ENCODE peak calls at places on chromosomes 16 and 17, in four cellular contexts. F is lower lobe of right lung, A is adrenal gland, E is thoracic aorta. L is an unnamed sample. For H3K27me3, the result is how much of the 10 kb centered on the place peaks cover.

GRCh38 chr16:11202260-11203091 is 53.5 kb downstream of the SOCS1 start:
- DNase-seq in E (no peak), F (no peak), A (no peak), L (no peak)

GRCh38 chr17:17467021-17467420 is 9.8 kb upstream of the MED9 start:
- DNase-seq in F (no peak), A (no peak), E (no peak), L (no peak)

GRCh38 chr16:11526921-11527320 is 59.8 kb downstream of the LITAF start:
- DNase-seq in A (no peak), F (no peak), E (no peak), L (peak)

GRCh38 chr17:77886387-77886728 is 72.1 kb upstream of the TNRC6C start:
- DNase-seq in A (no peak), E (no peak), F (peak), L (no peak)

GRCh38 chr17:18026408-18026776 is 12.6 kb downstream of the ATPAF2 start:
- DNase-seq in F (no peak), A (no peak), E (no peak), L (peak)

GRCh38 chr17:78993981-78994671 is 14.4 kb upstream of the LGALS3BP start:
- DNase-seq in E (no peak), F (no peak), A (peak), L (peak)

GRCh38 chr16:77993586-77993985 is 28.8 kb upstream of the CLEC3A start:
- DNase-seq in F (no peak), A (no peak), E (no peak), L (no peak)

GRCh38 chr17:77127735-77128361 is 12.9 kb upstream of the SEC14L1 start:
- DNase-seq in A (peak), F (peak), E (no peak), L (peak)

GRCh38 chr17:40598021-40598927 is 33.0 kb upstream of the CCR7 start:
- DNase-seq in F (no peak), E (no peak), A (no peak), L (no peak)

GRCh38 chr17:76139801-76140660 is 1.0 kb downstream of the FOXJ1 start:
- DNase-seq in A (no peak), F (peak), E (no peak), L (peak)

GRCh38 chr16:9370071-9370491 is 278.6 kb downstream of the HAPSTR1 start:
- DNase-seq in A (no peak), F (no peak), E (no peak), L (no peak)

GRCh38 chr16:16163571-16163970 is 59.7 kb downstream of the ABCC6 start:
- DNase-seq in E (no peak), A (no peak), F (no peak), L (no peak)

GRCh38 chr17:13750783-13751484 is 149.2 kb upstream of the HS3ST3A1 start:
- DNase-seq in F (no peak), E (no peak), A (no peak), L (no peak)

GRCh38 chr17:64304512-64304911 is 41.5 kb upstream of the TEX2 start:
- DNase-seq in A (no peak), E (no peak), F (no peak), L (no peak)

GRCh38 chr17:50948711-50949110 is 82.6 kb upstream of the TOB1 start:
- DNase-seq in F (no peak), E (no peak), A (no peak), L (no peak)

GRCh38 chr17:82900741-82901140 is 60.9 kb upstream of the ZNF750 start:
- DNase-seq in A (no peak), F (no peak), E (no peak), L (no peak)

GRCh38 chr16:22327446-22327775 is 30.2 kb downstream of the POLR3E start:
- DNase-seq in F (no peak), A (no peak), E (no peak), L (no peak)

GRCh38 chr16:9053006-9053601 is 38.3 kb upstream of the HAPSTR1 start:
- DNase-seq in A (peak), E (peak), F (peak), L (no peak)

GRCh38 chr16:20868890-20869289 is 31.3 kb downstream of the DCUN1D3 start:
- DNase-seq in A (peak), E (peak), F (peak), L (peak)

GRCh38 chr16:2388875-2389433 is 40.3 kb upstream of the CCNF start:
- DNase-seq in F (no peak), E (no peak), A (no peak), L (peak)

GRCh38 chr17:26818736-26819135 is 475.2 kb upstream of the WSB1 start:
- DNase-seq in A (no peak), E (no peak), F (no peak), L (no peak)

GRCh38 chr17:69059458-69060205 is 1.1 kb downstream of the ABCA9 start:
- DNase-seq in E (no peak), F (no peak), A (no peak), L (no peak)

GRCh38 chr17:28324272-28324745 is 5.3 kb downstream of the TMEM97 start:
- DNase-seq in A (no peak), F (no peak), E (no peak), L (no peak)

GRCh38 chr16:53045554-53046250 is 7.0 kb downstream of the CHD9NB start:
- DNase-seq in A (no peak), F (no peak), E (no peak), L (no peak)

GRCh38 chr16:88905563-88905962 is 39.1 kb upstream of the PABPN1L start:
- DNase-seq in E (no peak), F (no peak), A (peak), L (no peak)

GRCh38 chr16:66036162-66036561 is 330.3 kb upstream of the CDH5 start:
- DNase-seq in A (no peak), E (no peak), F (no peak), L (no peak)

GRCh38 chr16:9050102-9050830 is 41.2 kb upstream of the HAPSTR1 start:
- DNase-seq in A (no peak), E (no peak), F (no peak), L (no peak)

GRCh38 chr16:85687651-85688471 is 893 bp downstream of the GINS2 start:
- DNase-seq in E (no peak), A (no peak), F (peak), L (peak)

GRCh38 chr16:57802635-57803412 is 533 bp upstream of the KIFC3 start:
- DNase-seq in F (peak), A (no peak), E (no peak), L (no peak)

GRCh38 chr16:11759163-11759834 is 16.6 kb upstream of the TXNDC11 start:
- DNase-seq in A (no peak), E (no peak), F (no peak), L (no peak)

GRCh38 chr17:55068862-55069771 is 100.6 kb downstream of the STXBP4 start:
- DNase-seq in E (no peak), F (no peak), A (no peak), L (no peak)

GRCh38 chr17:29156781-29157180 is 23.4 kb downstream of the MYO18A start:
- DNase-seq in E (no peak), F (no peak), A (no peak), L (no peak)

GRCh38 chr17:231966-232807 is 50.7 kb upstream of the DOC2B start:
- DNase-seq in A (peak), F (no peak), E (no peak), L (no peak)

GRCh38 chr17:46783031-46783593 is 35.4 kb downstream of the WNT3 start:
- DNase-seq in F (no peak), E (no peak), A (no peak), L (no peak)

GRCh38 chr16:23306199-23307100 is 4.3 kb downstream of the SCNN1B start:
- DNase-seq in E (no peak), A (no peak), F (no peak), L (no peak)

DNA sequence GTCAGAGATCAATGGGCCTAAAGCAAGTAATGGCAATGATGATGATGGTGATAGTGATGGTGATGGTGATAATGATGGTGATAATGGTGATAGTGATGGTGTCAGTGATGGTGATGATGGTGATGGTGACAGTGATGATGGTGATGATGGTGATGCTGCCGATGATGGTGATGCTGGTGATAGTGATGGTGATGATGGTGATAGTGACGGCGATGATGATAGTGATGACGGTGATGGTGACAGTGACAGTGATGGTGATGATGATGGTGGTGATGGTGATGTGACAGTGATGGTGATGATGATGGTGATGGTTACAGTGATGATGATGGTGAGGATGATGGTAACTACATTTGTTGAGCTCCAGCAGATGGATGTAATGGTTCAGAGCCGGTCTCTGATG is 30.8 kb upstream of the OR4D1 start:
- DNase-seq in E (no peak), A (no peak), F (no peak), L (no peak)
- H3K4me3 ChIP-seq in E (no peak), A (no peak), F (no peak), L (no peak)

GRCh38 chr17:74924250-74924948 is at the start of gene OTOP2:
- DNase-seq in A (peak), F (peak), E (no peak), L (peak)

GRCh38 chr17:74921769-74922168 is 1.3 kb downstream of the USH1G start:
- DNase-seq in A (no peak), E (no peak), F (no peak), L (no peak)

GRCh38 chr17:74922172-74922571 is 883 bp downstream of the USH1G start:
- DNase-seq in E (no peak), A (peak), F (no peak), L (no peak)

GRCh38 chr17:74923538-74924249 is 379 bp upstream of the OTOP2 start:
- DNase-seq in A (peak), E (peak), F (peak), L (peak)

DNA sequence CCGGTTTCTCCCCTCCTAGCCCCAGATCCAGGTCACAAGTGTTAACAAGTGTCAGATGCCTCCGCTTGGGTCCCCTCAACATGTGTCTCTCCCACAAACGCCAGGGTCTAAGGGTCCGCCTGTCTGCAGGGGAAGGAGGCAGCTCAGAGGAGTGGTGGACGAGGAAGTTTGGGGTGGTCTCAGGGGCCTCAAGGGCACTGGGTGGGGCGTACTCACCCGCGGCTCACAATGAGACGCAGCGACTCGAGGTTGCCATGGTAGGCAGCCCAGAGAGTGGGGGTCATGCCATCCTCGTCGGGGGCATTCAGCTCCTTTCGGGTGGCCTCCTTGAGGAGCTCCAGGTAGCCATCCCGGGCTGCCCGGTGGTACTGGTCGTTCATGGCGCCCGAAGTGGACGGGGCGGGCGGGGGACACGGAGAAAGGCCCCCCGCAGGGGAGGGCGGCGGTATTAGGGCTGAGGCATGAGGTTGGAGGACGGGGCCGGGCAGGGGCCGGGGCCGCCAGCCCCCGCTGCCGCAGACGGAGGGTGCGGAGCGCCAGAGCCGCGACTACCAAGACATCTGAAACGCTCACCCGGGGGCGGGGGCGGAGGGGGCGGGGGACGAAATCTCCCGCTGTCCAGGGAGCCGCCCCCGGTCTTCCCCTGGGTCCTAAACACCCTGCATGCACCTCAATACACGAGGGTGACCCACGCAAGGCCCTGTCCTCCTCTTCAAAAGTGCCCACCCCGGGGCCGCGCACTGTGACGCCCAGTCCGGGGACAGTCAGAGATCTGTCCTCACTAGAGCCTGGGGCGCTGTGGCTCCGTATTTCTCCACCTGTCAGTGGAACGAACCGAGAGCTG is at the start of gene USH1G:
- DNase-seq in E (no peak), A (peak), F (no peak), L (peak)
- H3K27me3 ChIP-seq in E (under half), A (under half), F (half or more), L (under half)

DNA sequence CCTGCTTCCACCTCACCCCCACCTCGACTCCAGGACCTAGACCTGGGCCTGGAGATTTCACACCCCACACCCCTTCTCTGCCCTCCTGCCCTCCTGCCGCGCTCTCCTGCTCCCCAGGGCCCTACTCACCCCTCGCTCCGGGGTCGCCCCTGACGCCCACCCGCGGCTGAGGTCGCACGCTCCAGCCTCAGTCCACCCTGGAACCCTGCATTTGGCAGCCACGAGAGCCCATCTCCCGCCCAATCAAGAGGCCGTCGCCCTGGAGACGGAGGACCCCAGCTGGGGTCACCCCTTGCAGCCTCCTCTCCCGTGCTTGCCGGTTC is 16.1 kb downstream of the TLE7 start:
- DNase-seq in A (no peak), E (no peak), F (no peak), L (no peak)
- H3K4me3 ChIP-seq in A (no peak), E (no peak), F (no peak), L (peak)

GRCh38 chr16:54936979-54937672 is 6.5 kb downstream of the IRX5 start:
- DNase-seq in A (no peak), F (peak), E (no peak), L (peak)
- H3K27me3 ChIP-seq in A (half or more), F (half or more), E (under half), L (half or more)

GRCh38 chr16:28534542-28535373 is 4.0 kb downstream of the NUPR1 start:
- DNase-seq in E (peak), F (peak), A (peak), L (no peak)

GRCh38 chr16:28537076-28537475 is 1.7 kb downstream of the NUPR1 start:
- DNase-seq in E (no peak), F (no peak), A (no peak), L (no peak)

GRCh38 chr16:28537964-28538732 is 626 bp downstream of the NUPR1 start:
- DNase-seq in E (no peak), A (peak), F (peak), L (peak)

GRCh38 chr16:28543072-28543471 is 4.3 kb upstream of the NUPR1 start:
- DNase-seq in A (no peak), E (no peak), F (peak), L (peak)

GRCh38 chr16:28538733-28539596 is at the start of gene NUPR1:
- DNase-seq in A (peak), E (peak), F (peak), L (peak)
- H3K4me3 ChIP-seq in A (peak), E (peak), F (peak), L (peak)

DNA sequence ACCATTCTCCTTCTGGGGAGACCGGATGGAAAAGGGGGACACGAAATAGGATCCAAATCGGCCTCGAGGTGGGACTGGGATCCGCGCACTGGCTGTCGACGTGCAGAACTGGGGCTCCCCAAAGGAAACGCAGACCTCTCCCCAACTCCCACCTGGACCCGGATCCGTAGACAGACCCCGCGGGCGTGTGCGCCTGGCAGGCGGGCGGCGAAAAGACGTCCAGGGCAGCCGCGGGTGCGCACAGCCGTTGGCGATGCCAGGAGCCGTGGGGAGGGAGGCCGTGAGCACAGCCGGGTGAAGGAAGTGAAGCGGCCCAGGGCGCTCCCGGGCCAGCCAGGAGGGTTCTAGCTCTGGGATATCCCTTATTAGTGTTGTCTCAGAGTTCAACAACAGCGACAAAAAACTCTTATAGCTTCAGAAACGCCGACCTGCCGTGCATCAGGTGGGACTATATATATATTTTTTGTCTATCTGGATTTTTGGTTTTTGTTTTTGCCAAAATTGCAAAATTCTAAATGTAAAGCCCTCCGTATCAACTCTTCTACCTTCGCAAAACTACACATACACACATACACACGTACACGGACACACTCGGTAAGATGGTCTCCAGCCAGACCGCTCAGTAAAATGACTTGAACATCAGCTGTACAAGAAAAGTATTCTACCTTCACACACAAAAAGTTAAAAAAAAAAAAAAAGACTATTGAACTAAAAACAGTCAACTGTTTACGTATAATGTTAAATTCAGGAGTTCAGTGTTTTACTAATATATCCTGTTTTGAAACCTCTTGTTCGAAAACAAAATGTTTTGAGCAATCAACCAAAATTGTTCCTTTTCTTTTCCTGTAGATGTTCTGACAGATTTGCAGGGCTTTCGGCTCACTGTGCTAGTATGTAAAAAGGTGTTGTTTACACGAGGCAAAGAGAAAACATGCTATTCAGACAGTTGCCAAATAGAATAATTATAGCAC is 5.2 kb upstream of the AATF start:
- DNase-seq in F (no peak), E (no peak), A (no peak), L (peak)
- H3K27me3 ChIP-seq in F (half or more), E (half or more), A (half or more), L (half or more)

DNA sequence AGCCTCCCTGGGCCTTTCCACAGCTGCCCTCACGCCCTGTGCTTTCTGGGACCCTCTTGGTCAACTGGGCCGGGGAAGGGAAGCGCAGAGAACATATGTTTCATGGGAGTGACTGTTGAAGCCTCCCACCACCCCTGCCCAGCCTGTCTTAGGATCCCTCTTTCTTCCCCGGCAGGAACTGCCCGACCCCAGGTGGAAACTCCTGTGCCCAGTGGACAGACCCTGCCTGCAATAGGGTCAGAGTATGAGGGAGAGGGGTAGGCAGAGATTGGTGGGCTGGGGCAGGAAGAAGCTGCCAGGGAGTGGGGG is 10.5 kb downstream of the HEXIM2 start:
- DNase-seq in F (no peak), A (no peak), E (no peak), L (no peak)
- H3K4me3 ChIP-seq in F (peak), A (no peak), E (peak), L (no peak)